ENCODE peak calls at places on chromosomes 13 and 19, in four cellular contexts. P, L, Y and M are unnamed samples.

GRCh38 chr19:45918721-45919120 is 4.1 kb upstream of the NANOS2 start:
- DNase-seq in P (no peak), L (no peak), Y (no peak), M (no peak)

GRCh38 chr13:77265336-77265735 is 61.6 kb downstream of the MYCBP2 start:
- DNase-seq in L (no peak), Y (no peak), P (no peak), M (no peak)

GRCh38 chr19:46383846-46384245 is 29.5 kb downstream of the CCDC8 start:
- DNase-seq in P (no peak), L (no peak), Y (no peak), M (no peak)

GRCh38 chr19:42216653-42217521 is 590 bp downstream of the DEDD2 start:
- DNase-seq in P (peak; percentile 27), L (peak; percentile 26), Y (no peak), M (no peak)

GRCh38 chr19:42292042-42292960 is 9.6 kb upstream of the PRR19 start:
- DNase-seq in L (no peak), P (no peak), Y (no peak), M (no peak)

GRCh38 chr13:102693250-102693649 is 1.6 kb downstream of the METTL21C start:
- DNase-seq in Y (no peak), L (no peak), P (no peak), M (no peak)

GRCh38 chr19:11225815-11226214 is 13.6 kb upstream of the ANGPTL8 start:
- DNase-seq in P (no peak), Y (no peak), L (no peak), M (no peak)

GRCh38 chr19:49851456-49852259 is 699 bp downstream of the PTOV1 start:
- DNase-seq in L (peak; percentile 41), Y (no peak), P (no peak), M (no peak)

GRCh38 chr19:16527971-16528521 is 14.2 kb downstream of the CHERP start:
- DNase-seq in L (peak; percentile 45), Y (no peak), P (no peak), M (no peak)

GRCh38 chr13:36998624-36999041 is 507 bp downstream of the ALG5 start:
- DNase-seq in L (no peak), Y (no peak), P (no peak), M (no peak)

GRCh38 chr19:39582442-39582841 is 19.9 kb upstream of the LGALS13 start:
- DNase-seq in L (no peak), P (no peak), Y (no peak), M (no peak)

GRCh38 chr13:43804461-43805070 is 17.8 kb upstream of the ENOX1 start:
- DNase-seq in L (peak; percentile 46), P (peak; percentile 76), Y (no peak), M (no peak)

GRCh38 chr13:37068962-37069361 is 9.5 kb upstream of the SUPT20H start:
- DNase-seq in P (no peak), Y (no peak), L (peak; percentile 2), M (no peak)

GRCh38 chr19:15025237-15025636 is 24.0 kb upstream of the CASP14 start:
- DNase-seq in P (peak; percentile 28), Y (no peak), L (no peak), M (no peak)

GRCh38 chr13:102045713-102046112 is 356.1 kb downstream of the FGF14 start:
- DNase-seq in P (no peak), L (no peak), Y (no peak), M (no peak)

GRCh38 chr13:104586010-104586746 is 1520.0 kb upstream of the SLC10A2 start:
- DNase-seq in Y (no peak), L (no peak), P (peak; percentile 44), M (no peak)

GRCh38 chr19:31339405-31339804 is 9.8 kb downstream of the TSHZ3 start:
- DNase-seq in P (no peak), Y (no peak), L (no peak), M (no peak)

GRCh38 chr13:59112375-59112774 is 1051.4 kb downstream of the DIAPH3 start:
- DNase-seq in L (no peak), Y (peak; percentile 2), P (peak; percentile 87), M (no peak)

GRCh38 chr19:38072776-38073411 is 151.1 kb downstream of the DPF1 start:
- DNase-seq in L (no peak), P (no peak), Y (no peak), M (no peak)

GRCh38 chr19:2722541-2723344 is 1.6 kb upstream of the DIRAS1 start:
- DNase-seq in L (no peak), P (peak; percentile 62), Y (no peak), M (no peak)

GRCh38 chr13:99339736-99340392 is 32.7 kb upstream of the GPR183 start:
- DNase-seq in Y (no peak), L (peak; percentile 49), P (peak; percentile 78), M (no peak)

GRCh38 chr13:21777813-21778212 is 106.9 kb downstream of the FGF9 start:
- DNase-seq in Y (no peak), L (no peak), P (no peak), M (no peak)

GRCh38 chr19:3613765-3614661 is 7.3 kb upstream of the TBXA2R start:
- DNase-seq in L (no peak), Y (no peak), P (no peak), M (no peak)

GRCh38 chr13:35964764-35965163 is 166.4 kb downstream of the DCLK1 start:
- DNase-seq in Y (no peak), P (peak; percentile 75), L (no peak), M (no peak)

GRCh38 chr19:21084343-21084742 is 2.3 kb downstream of the ZNF714 start:
- DNase-seq in Y (peak; percentile 43), P (peak; percentile 60), L (no peak), M (no peak)

GRCh38 chr13:67740871-67741475 is 510.8 kb upstream of the PCDH9 start:
- DNase-seq in Y (no peak), P (no peak), L (no peak), M (no peak)

GRCh38 chr13:76271728-76272232 is 614.4 kb downstream of the KCTD12 start:
- DNase-seq in Y (no peak), P (peak; percentile 2), L (no peak), M (no peak)

GRCh38 chr13:92849381-92849780 is 377.2 kb upstream of the GPC6 start:
- DNase-seq in L (no peak), Y (no peak), P (no peak), M (no peak)

GRCh38 chr19:51926426-51926783 is 867 bp upstream of the ZNF613 start:
- DNase-seq in Y (no peak), P (no peak), L (no peak), M (no peak)

GRCh38 chr13:80133631-80134083 is 207.3 kb downstream of the SPRY2 start:
- DNase-seq in Y (no peak), P (no peak), L (no peak), M (no peak)

GRCh38 chr19:41886761-41887710 is 4.1 kb downstream of the ARHGEF1 start:
- DNase-seq in P (no peak), L (peak; percentile 94), Y (no peak), M (peak; percentile 69)

GRCh38 chr13:108609353-108609752 is 20.1 kb upstream of the MYO16 start:
- DNase-seq in P (peak; percentile 53), L (no peak), Y (peak; percentile 20), M (no peak)

GRCh38 chr19:30204721-30205120 is 167.5 kb upstream of the ZNF536 start:
- DNase-seq in L (no peak), P (no peak), Y (no peak), M (no peak)

GRCh38 chr13:78022164-78022877 is 103.7 kb upstream of the EDNRB start:
- DNase-seq in Y (peak; percentile 31), L (peak; percentile 50), P (peak; percentile 41), M (no peak)

GRCh38 chr13:99972190-99972731 is 694 bp upstream of the ZIC5 start:
- DNase-seq in Y (no peak), L (no peak), P (no peak), M (no peak)

GRCh38 chr19:55176116-55176515 is 4.0 kb downstream of the SYT5 start:
- DNase-seq in Y (no peak), L (no peak), P (no peak), M (no peak)

GRCh38 chr19:31707206-31707605 is 358.0 kb upstream of the TSHZ3 start:
- DNase-seq in L (no peak), P (no peak), Y (no peak), M (no peak)